ENCODE peak calls at places on chromosome 7, in six cellular contexts. B, F, A, P, T and K are unnamed samples.

GRCh38 chr7:152180587-152180986 is 155.1 kb downstream of the GALNT11 start:
- DNase-seq in A (no peak), P (no peak), B (no peak), T (no peak), F (no peak), K (no peak)

GRCh38 chr7:151786241-151786640 is 90.7 kb downstream of the PRKAG2 start:
- DNase-seq in A (no peak), F (no peak), T (no peak), P (no peak), B (no peak), K (no peak)

GRCh38 chr7:158194365-158194900 is 393.2 kb downstream of the PTPRN2 start:
- DNase-seq in T (no peak), A (no peak), F (no peak), P (no peak), B (no peak), K (no peak)

GRCh38 chr7:41085244-41085643 is 617.6 kb downstream of the INHBA start:
- DNase-seq in A (no peak), P (no peak), T (no peak), F (no peak), B (no peak), K (no peak)

GRCh38 chr7:112692333-112692732 is 97.9 kb downstream of the TMEM168 start:
- DNase-seq in A (no peak), P (no peak), B (no peak), F (no peak), T (no peak), K (no peak)

GRCh38 chr7:128827248-128827958 is 2.8 kb upstream of the FLNC start:
- DNase-seq in A (peak; percentile 71), F (no peak), T (peak; percentile 85), P (no peak), B (peak; percentile 32), K (no peak)

GRCh38 chr7:125670926-125671572 is 741.4 kb upstream of the POT1 start:
- DNase-seq in F (no peak), A (peak; percentile 30), T (peak; percentile 58), P (no peak), B (no peak), K (no peak)

GRCh38 chr7:55192718-55193117 is 172.4 kb upstream of the LANCL2 start:
- DNase-seq in A (no peak), F (no peak), B (no peak), P (no peak), T (peak; percentile 49), K (no peak)

GRCh38 chr7:16811555-16811954 is 6.8 kb upstream of the AGR2 start:
- DNase-seq in T (peak; percentile 10), P (no peak), A (no peak), F (no peak), B (no peak), K (no peak)

GRCh38 chr7:20217193-20217948 is at the start of gene MACC1:
- DNase-seq in P (no peak), F (peak; percentile 78), B (no peak), T (no peak), A (no peak), K (no peak)

GRCh38 chr7:55305130-55305529 is 60.0 kb upstream of the LANCL2 start:
- DNase-seq in A (no peak), P (no peak), F (no peak), T (no peak), B (no peak), K (no peak)

GRCh38 chr7:157771-158251 is 34.6 kb upstream of the FAM20C start:
- DNase-seq in B (no peak), F (no peak), A (no peak), P (no peak), T (no peak), K (no peak)

GRCh38 chr7:123724725-123725381 is 23.9 kb downstream of the WASL start:
- DNase-seq in A (no peak), P (no peak), F (no peak), B (no peak), T (no peak), K (no peak)

GRCh38 chr7:23334482-23335056 is 35.4 kb downstream of the MALSU1 start:
- DNase-seq in P (no peak), F (peak; percentile 77), T (peak; percentile 94), B (no peak), A (peak; percentile 99), K (no peak)

GRCh38 chr7:93147358-93147757 is 827 bp downstream of the SAMD9L start:
- DNase-seq in A (no peak), T (peak; percentile 65), B (no peak), F (peak; percentile 27), P (no peak), K (no peak)

GRCh38 chr7:96408881-96409280 is 87.0 kb upstream of the SLC25A13 start:
- DNase-seq in P (no peak), F (no peak), T (no peak), B (no peak), A (no peak), K (no peak)

GRCh38 chr7:148260605-148261004 is 330.0 kb upstream of the C7orf33 start:
- DNase-seq in F (no peak), B (no peak), P (no peak), A (no peak), T (peak; percentile 31), K (no peak)

GRCh38 chr7:148261996-148262688 is 328.4 kb upstream of the C7orf33 start:
- DNase-seq in T (no peak), F (no peak), A (no peak), P (no peak), B (no peak), K (no peak)

GRCh38 chr7:148261523-148261922 is 329.0 kb upstream of the C7orf33 start:
- DNase-seq in T (no peak), F (no peak), A (no peak), B (no peak), P (no peak), K (no peak)

GRCh38 chr7:148264933-148265557 is 325.5 kb upstream of the C7orf33 start:
- DNase-seq in F (no peak), A (peak; percentile 25), B (no peak), P (no peak), T (peak; percentile 46), K (no peak)

DNA sequence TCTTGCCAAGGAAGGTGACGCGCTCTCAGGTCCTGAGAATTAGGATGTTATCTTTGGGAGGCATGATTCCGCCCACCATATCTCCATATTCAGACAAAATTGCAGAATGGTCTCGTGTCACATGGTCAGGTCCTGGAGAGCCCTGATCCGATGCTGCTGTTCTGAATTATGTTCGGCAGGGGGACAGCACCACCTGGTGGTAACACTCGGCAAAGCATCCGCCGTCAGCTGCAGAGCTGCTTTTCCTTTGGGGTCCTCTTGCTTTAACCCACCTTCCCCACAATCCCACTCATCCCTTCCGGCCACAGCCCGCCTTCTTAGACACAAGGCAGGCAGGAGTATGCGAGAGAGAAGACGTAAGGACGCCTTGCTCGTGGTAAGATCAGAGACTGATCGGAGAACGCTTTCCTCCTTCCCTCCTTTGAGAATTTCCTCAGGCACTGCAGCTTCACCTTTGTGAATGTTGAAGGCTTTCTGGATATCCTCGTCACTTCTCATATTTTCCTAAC is 327.8 kb upstream of the C7orf33 start:
- DNase-seq in T (peak; percentile 63), F (peak; percentile 68), P (no peak), A (peak; percentile 66), B (peak; percentile 91), K (peak; percentile 83)
- TF ChIP-seq CTCF in T (peak; percentile 92), F (peak; percentile 91), P (peak; percentile 93), A (peak; percentile 96), B (peak; percentile 95), K (peak; percentile 97)

GRCh38 chr7:114759347-114760062 is 162.4 kb upstream of the MDFIC start:
- DNase-seq in T (peak; percentile 4), A (no peak), B (no peak), F (no peak), P (no peak), K (no peak)
- TF ChIP-seq CTCF in T (no peak), A (no peak), B (no peak), F (no peak), P (no peak), K (no peak)

DNA sequence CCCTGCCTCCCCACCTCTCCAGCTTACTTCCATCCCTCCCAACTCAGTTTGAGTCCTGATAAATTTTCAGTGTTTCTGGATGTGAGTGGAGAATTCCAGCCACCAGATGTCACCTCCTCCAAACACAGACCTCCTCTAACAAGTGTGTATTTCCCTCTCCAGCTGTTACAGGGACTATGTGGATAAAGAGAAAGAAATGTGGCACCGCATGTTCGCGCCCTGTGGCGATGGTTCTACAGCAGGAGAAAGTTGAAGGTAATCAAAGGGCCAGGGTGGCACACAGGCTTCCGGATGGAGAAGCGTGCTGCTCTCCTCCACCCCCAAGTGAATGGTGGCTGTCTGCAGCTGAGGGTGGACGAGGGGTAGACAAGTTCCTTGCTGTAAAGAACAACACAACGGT is 14.7 kb downstream of the FKBP6 start:
- DNase-seq in T (peak; percentile 73), F (peak; percentile 29), A (peak; percentile 28), P (no peak), B (no peak), K (peak; percentile 25)
- TF ChIP-seq CTCF in T (peak; percentile 60), F (peak; percentile 34), A (peak; percentile 75), P (no peak), B (peak; percentile 37), K (no peak)

GRCh38 chr7:101125989-101126650 is 784 bp upstream of the SERPINE1 start:
- DNase-seq in T (peak; percentile 89), P (no peak), F (peak; percentile 27), B (no peak), A (no peak), K (no peak)

GRCh38 chr7:101124376-101125056 is 2.4 kb upstream of the SERPINE1 start:
- DNase-seq in A (no peak), T (peak; percentile 92), B (no peak), F (no peak), P (no peak), K (peak; percentile 34)

GRCh38 chr7:101127460-101128039 is 646 bp downstream of the SERPINE1 start:
- DNase-seq in B (no peak), A (no peak), F (no peak), P (no peak), T (no peak), K (no peak)

GRCh38 chr7:101128040-101128834 is 1.3 kb downstream of the SERPINE1 start:
- DNase-seq in F (no peak), P (no peak), A (no peak), T (peak; percentile 63), B (no peak), K (no peak)

GRCh38 chr7:101126651-101127459 is at the start of gene SERPINE1:
- DNase-seq in F (peak; percentile 58), A (peak; percentile 97), B (peak; percentile 60), P (peak; percentile 80), T (peak; percentile 100), K (peak; percentile 41)
- TF ChIP-seq CTCF in F (no peak), A (no peak), B (peak; percentile 17), P (peak; percentile 10), T (peak; percentile 9), K (no peak)